ENCODE peak calls at places on chromosomes 2 and 18, in nine cellular contexts. One of them, this sample, is unnamed. For H3K9me3 and H3K4me1, the result is how much of the 10 kb centered on the place peaks cover.

GRCh38 chr18:8385400-8385799 is 223.8 kb upstream of the RAB12 start:
- DNase-seq in neural progenitor cell: no peak
- DNase-seq in A549: no peak
- DNase-seq in Panc1: no peak
- DNase-seq in astrocyte: no peak
- DNase-seq in colonic mucosa: no peak
- DNase-seq in aorta: no peak
- DNase-seq in CD8-positive, alpha-beta memory T cell: no peak
- DNase-seq in trophoblast cell: no peak
- DNase-seq in this sample: no peak

GRCh38 chr2:33535409-33535808 is 59.0 kb downstream of the RASGRP3 start:
- DNase-seq in A549: no peak
- DNase-seq in neural progenitor cell: no peak
- DNase-seq in CD8-positive, alpha-beta memory T cell: no peak
- DNase-seq in aorta: no peak
- DNase-seq in Panc1: no peak
- DNase-seq in colonic mucosa: no peak
- DNase-seq in trophoblast cell: no peak
- DNase-seq in astrocyte: no peak
- DNase-seq in this sample: no peak

GRCh38 chr18:48481092-48481491 is 57.7 kb upstream of the CTIF start:
- DNase-seq in neural progenitor cell: no peak
- DNase-seq in CD8-positive, alpha-beta memory T cell: no peak
- DNase-seq in A549: no peak
- DNase-seq in aorta: no peak
- DNase-seq in Panc1: no peak
- DNase-seq in astrocyte: no peak
- DNase-seq in colonic mucosa: no peak
- DNase-seq in trophoblast cell: no peak
- DNase-seq in this sample: no peak

GRCh38 chr2:42196403-42197267 is 27.5 kb downstream of the EML4 start:
- DNase-seq in aorta: no peak
- DNase-seq in CD8-positive, alpha-beta memory T cell: peak
- DNase-seq in neural progenitor cell: peak
- DNase-seq in Panc1: no peak
- DNase-seq in astrocyte: peak
- DNase-seq in colonic mucosa: peak
- DNase-seq in A549: peak
- DNase-seq in trophoblast cell: peak
- DNase-seq in this sample: peak

GRCh38 chr2:227717687-227718567 is at the start of gene SLC19A3:
- DNase-seq in A549: peak
- DNase-seq in astrocyte: peak
- DNase-seq in Panc1: no peak
- DNase-seq in colonic mucosa: peak
- DNase-seq in neural progenitor cell: peak
- DNase-seq in trophoblast cell: peak
- DNase-seq in aorta: peak
- DNase-seq in CD8-positive, alpha-beta memory T cell: no peak
- DNase-seq in this sample: no peak

GRCh38 chr18:55582325-55582724 is 5.7 kb downstream of the TCF4 start:
- DNase-seq in aorta: no peak
- DNase-seq in colonic mucosa: no peak
- DNase-seq in astrocyte: peak
- DNase-seq in CD8-positive, alpha-beta memory T cell: no peak
- DNase-seq in Panc1: no peak
- DNase-seq in neural progenitor cell: peak
- DNase-seq in A549: no peak
- DNase-seq in trophoblast cell: no peak
- DNase-seq in this sample: no peak

GRCh38 chr2:84965827-84966226 is 5.1 kb upstream of the KCMF1 start:
- DNase-seq in trophoblast cell: no peak
- DNase-seq in colonic mucosa: no peak
- DNase-seq in Panc1: no peak
- DNase-seq in aorta: no peak
- DNase-seq in CD8-positive, alpha-beta memory T cell: no peak
- DNase-seq in A549: no peak
- DNase-seq in astrocyte: no peak
- DNase-seq in neural progenitor cell: no peak
- DNase-seq in this sample: no peak

GRCh38 chr2:28649481-28650260 is 102.0 kb upstream of the PPP1CB start:
- DNase-seq in astrocyte: no peak
- DNase-seq in trophoblast cell: peak
- DNase-seq in CD8-positive, alpha-beta memory T cell: no peak
- DNase-seq in neural progenitor cell: no peak
- DNase-seq in colonic mucosa: no peak
- DNase-seq in aorta: peak
- DNase-seq in Panc1: no peak
- DNase-seq in A549: no peak
- DNase-seq in this sample: no peak

GRCh38 chr2:96882230-96882629 is 12.3 kb upstream of the SEMA4C start:
- DNase-seq in CD8-positive, alpha-beta memory T cell: no peak
- DNase-seq in colonic mucosa: no peak
- DNase-seq in neural progenitor cell: no peak
- DNase-seq in A549: no peak
- DNase-seq in aorta: no peak
- DNase-seq in trophoblast cell: peak
- DNase-seq in astrocyte: no peak
- DNase-seq in Panc1: no peak
- DNase-seq in this sample: no peak

GRCh38 chr2:223537669-223538601 is 64.2 kb downstream of the SCG2 start:
- DNase-seq in aorta: no peak
- DNase-seq in trophoblast cell: no peak
- DNase-seq in colonic mucosa: no peak
- DNase-seq in CD8-positive, alpha-beta memory T cell: no peak
- DNase-seq in astrocyte: peak
- DNase-seq in A549: peak
- DNase-seq in Panc1: no peak
- DNase-seq in neural progenitor cell: no peak
- DNase-seq in this sample: no peak

GRCh38 chr2:134375935-134376334 is 122.1 kb downstream of the MGAT5 start:
- DNase-seq in A549: peak
- DNase-seq in aorta: no peak
- DNase-seq in astrocyte: peak
- DNase-seq in colonic mucosa: peak
- DNase-seq in trophoblast cell: peak
- DNase-seq in CD8-positive, alpha-beta memory T cell: no peak
- DNase-seq in neural progenitor cell: peak
- DNase-seq in Panc1: no peak
- DNase-seq in this sample: no peak

GRCh38 chr18:77206676-77207370 is 42.8 kb upstream of the GALR1 start:
- DNase-seq in neural progenitor cell: no peak
- DNase-seq in A549: no peak
- DNase-seq in CD8-positive, alpha-beta memory T cell: no peak
- DNase-seq in aorta: no peak
- DNase-seq in trophoblast cell: no peak
- DNase-seq in astrocyte: peak
- DNase-seq in Panc1: no peak
- DNase-seq in colonic mucosa: peak
- DNase-seq in this sample: no peak

GRCh38 chr18:50749421-50749820 is 70.4 kb downstream of the MRO start:
- DNase-seq in A549: no peak
- DNase-seq in astrocyte: no peak
- DNase-seq in CD8-positive, alpha-beta memory T cell: no peak
- DNase-seq in neural progenitor cell: no peak
- DNase-seq in aorta: no peak
- DNase-seq in trophoblast cell: no peak
- DNase-seq in Panc1: no peak
- DNase-seq in colonic mucosa: no peak
- DNase-seq in this sample: no peak

GRCh38 chr2:108297436-108298141 is 8.9 kb downstream of the SULT1C2 start:
- DNase-seq in colonic mucosa: no peak
- DNase-seq in aorta: no peak
- DNase-seq in CD8-positive, alpha-beta memory T cell: no peak
- DNase-seq in A549: peak
- DNase-seq in neural progenitor cell: no peak
- DNase-seq in astrocyte: peak
- DNase-seq in trophoblast cell: no peak
- DNase-seq in Panc1: no peak
- DNase-seq in this sample: no peak

DNA sequence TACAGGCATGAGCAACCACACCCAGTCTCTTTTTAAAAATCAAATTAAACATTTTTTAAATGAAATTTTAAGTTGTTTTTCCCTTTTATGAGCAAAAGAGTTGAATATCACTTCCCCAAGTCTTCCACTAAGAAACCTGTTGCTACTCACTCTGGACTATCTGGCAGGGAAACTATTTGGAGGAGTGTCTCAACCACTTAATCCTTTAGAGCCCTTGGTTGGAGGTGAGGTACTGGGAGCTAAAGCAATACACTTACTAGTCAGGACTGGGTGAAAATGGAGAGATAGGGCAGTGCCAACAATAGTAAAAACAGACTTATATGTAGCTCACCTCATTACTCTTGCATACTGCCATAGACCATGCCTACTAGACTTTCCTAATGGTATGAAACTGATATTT is 135.5 kb downstream of the RND3 start:
- DNase-seq in astrocyte: no peak
- DNase-seq in colonic mucosa: no peak
- DNase-seq in aorta: no peak
- DNase-seq in neural progenitor cell: no peak
- DNase-seq in A549: no peak
- DNase-seq in trophoblast cell: no peak
- DNase-seq in CD8-positive, alpha-beta memory T cell: no peak
- DNase-seq in Panc1: no peak
- DNase-seq in this sample: no peak
- H3K9me3 ChIP-seq in astrocyte: under half
- H3K9me3 ChIP-seq in colonic mucosa: under half
- H3K9me3 ChIP-seq in aorta: under half
- H3K9me3 ChIP-seq in neural progenitor cell: under half
- H3K9me3 ChIP-seq in A549: under half
- H3K9me3 ChIP-seq in trophoblast cell: under half
- H3K9me3 ChIP-seq in CD8-positive, alpha-beta memory T cell: under half
- H3K9me3 ChIP-seq in Panc1: under half
- H3K9me3 ChIP-seq in this sample: under half

DNA sequence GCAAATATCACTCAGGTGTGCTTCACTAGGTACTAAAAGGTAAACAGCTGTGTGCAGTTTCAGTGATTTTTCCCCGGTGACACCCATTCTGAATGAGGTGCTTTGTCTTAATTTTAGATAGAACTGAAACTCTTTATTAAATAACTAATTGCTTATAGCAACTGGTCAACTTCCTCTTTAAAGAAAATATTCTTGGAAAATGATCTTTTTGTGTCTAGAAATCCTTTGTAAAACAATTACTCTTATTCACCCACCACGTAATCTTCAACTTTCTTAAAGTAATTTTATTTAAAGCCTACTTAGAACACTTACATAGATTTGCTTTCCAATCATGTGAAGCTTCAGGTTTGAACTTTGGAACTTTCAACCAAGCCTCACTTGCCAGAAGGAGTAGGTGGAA is 57.9 kb upstream of the RMDN2 start:
- DNase-seq in colonic mucosa: no peak
- DNase-seq in neural progenitor cell: no peak
- DNase-seq in A549: no peak
- DNase-seq in astrocyte: no peak
- DNase-seq in trophoblast cell: no peak
- DNase-seq in CD8-positive, alpha-beta memory T cell: no peak
- DNase-seq in Panc1: no peak
- DNase-seq in aorta: no peak
- DNase-seq in this sample: no peak
- H3K4me1 ChIP-seq in colonic mucosa: under half
- H3K4me1 ChIP-seq in neural progenitor cell: under half
- H3K4me1 ChIP-seq in A549: under half
- H3K4me1 ChIP-seq in astrocyte: under half
- H3K4me1 ChIP-seq in trophoblast cell: under half
- H3K4me1 ChIP-seq in CD8-positive, alpha-beta memory T cell: under half
- H3K4me1 ChIP-seq in Panc1: under half
- H3K4me1 ChIP-seq in aorta: under half
- H3K4me1 ChIP-seq in this sample: under half

GRCh38 chr2:86543335-86543734 is 19.9 kb downstream of the CHMP3 start:
- DNase-seq in A549: no peak
- DNase-seq in astrocyte: no peak
- DNase-seq in neural progenitor cell: no peak
- DNase-seq in CD8-positive, alpha-beta memory T cell: no peak
- DNase-seq in Panc1: no peak
- DNase-seq in colonic mucosa: no peak
- DNase-seq in trophoblast cell: no peak
- DNase-seq in aorta: no peak
- DNase-seq in this sample: no peak

GRCh38 chr2:86541282-86541681 is 22.0 kb downstream of the CHMP3 start:
- DNase-seq in astrocyte: peak
- DNase-seq in neural progenitor cell: no peak
- DNase-seq in CD8-positive, alpha-beta memory T cell: no peak
- DNase-seq in colonic mucosa: no peak
- DNase-seq in aorta: no peak
- DNase-seq in A549: no peak
- DNase-seq in trophoblast cell: no peak
- DNase-seq in Panc1: no peak
- DNase-seq in this sample: no peak
- H3K9me3 ChIP-seq in astrocyte: under half
- H3K9me3 ChIP-seq in neural progenitor cell: under half
- H3K9me3 ChIP-seq in CD8-positive, alpha-beta memory T cell: under half
- H3K9me3 ChIP-seq in colonic mucosa: under half
- H3K9me3 ChIP-seq in aorta: under half
- H3K9me3 ChIP-seq in A549: under half
- H3K9me3 ChIP-seq in trophoblast cell: under half
- H3K9me3 ChIP-seq in Panc1: under half
- H3K9me3 ChIP-seq in this sample: under half

GRCh38 chr2:32485399-32485798 is 128.6 kb downstream of the BIRC6 start:
- DNase-seq in aorta: no peak
- DNase-seq in trophoblast cell: no peak
- DNase-seq in neural progenitor cell: no peak
- DNase-seq in CD8-positive, alpha-beta memory T cell: no peak
- DNase-seq in A549: no peak
- DNase-seq in astrocyte: no peak
- DNase-seq in colonic mucosa: no peak
- DNase-seq in Panc1: no peak
- DNase-seq in this sample: no peak

GRCh38 chr2:32479224-32479623 is 122.4 kb downstream of the BIRC6 start:
- DNase-seq in neural progenitor cell: no peak
- DNase-seq in CD8-positive, alpha-beta memory T cell: no peak
- DNase-seq in colonic mucosa: no peak
- DNase-seq in Panc1: no peak
- DNase-seq in astrocyte: peak
- DNase-seq in trophoblast cell: peak
- DNase-seq in aorta: no peak
- DNase-seq in A549: no peak
- DNase-seq in this sample: no peak

GRCh38 chr2:32479993-32480392 is 123.2 kb downstream of the BIRC6 start:
- DNase-seq in neural progenitor cell: no peak
- DNase-seq in A549: no peak
- DNase-seq in Panc1: no peak
- DNase-seq in aorta: no peak
- DNase-seq in trophoblast cell: no peak
- DNase-seq in CD8-positive, alpha-beta memory T cell: no peak
- DNase-seq in colonic mucosa: no peak
- DNase-seq in astrocyte: no peak
- DNase-seq in this sample: no peak

GRCh38 chr2:32484907-32485306 is 128.1 kb downstream of the BIRC6 start:
- DNase-seq in astrocyte: peak
- DNase-seq in CD8-positive, alpha-beta memory T cell: no peak
- DNase-seq in aorta: no peak
- DNase-seq in colonic mucosa: no peak
- DNase-seq in neural progenitor cell: no peak
- DNase-seq in Panc1: peak
- DNase-seq in trophoblast cell: peak
- DNase-seq in A549: peak
- DNase-seq in this sample: no peak

DNA sequence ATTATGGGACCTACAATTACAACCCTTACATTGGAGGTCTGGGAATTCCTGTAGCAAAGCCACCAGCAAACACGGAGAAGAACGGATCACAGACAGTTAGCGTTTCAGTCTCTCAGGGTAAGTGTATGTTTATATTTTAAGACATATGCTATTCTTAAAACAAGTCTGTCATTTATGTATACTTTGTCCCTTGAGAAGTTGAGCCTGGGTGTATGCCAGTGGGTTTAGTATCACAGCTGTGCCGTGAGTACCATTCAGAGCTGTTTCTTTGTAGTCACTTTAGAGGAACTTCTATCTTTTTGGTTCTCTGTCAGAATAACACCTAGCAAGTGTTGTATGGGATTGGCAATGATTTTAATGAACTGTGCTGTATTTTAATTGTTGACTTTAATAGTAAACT is 125.6 kb downstream of the BIRC6 start:
- DNase-seq in neural progenitor cell: no peak
- DNase-seq in trophoblast cell: no peak
- DNase-seq in A549: no peak
- DNase-seq in aorta: no peak
- DNase-seq in astrocyte: no peak
- DNase-seq in CD8-positive, alpha-beta memory T cell: no peak
- DNase-seq in Panc1: no peak
- DNase-seq in colonic mucosa: no peak
- DNase-seq in this sample: no peak
- H3K4me1 ChIP-seq in neural progenitor cell: under half
- H3K4me1 ChIP-seq in trophoblast cell: under half
- H3K4me1 ChIP-seq in A549: under half
- H3K4me1 ChIP-seq in aorta: under half
- H3K4me1 ChIP-seq in astrocyte: under half
- H3K4me1 ChIP-seq in CD8-positive, alpha-beta memory T cell: under half
- H3K4me1 ChIP-seq in Panc1: under half
- H3K4me1 ChIP-seq in colonic mucosa: under half
- H3K4me1 ChIP-seq in this sample: under half

This sample was measured in CD4-positive, CD25-positive, alpha-beta regulatory T cell.